ENCODE peak calls at places on chromosome 2, in nine cellular contexts. One of them, this sample, is unnamed. For H3K4me1 and H3K9me3, the result is how much of the 10 kb centered on the place peaks cover.

GRCh38 chr2:241558532-241559488 is at the start of gene BOK:
- DNase-seq in heart left ventricle: peak
- DNase-seq in left ventricle myocardium inferior: peak
- DNase-seq in transverse colon: peak
- DNase-seq in heart right ventricle: peak
- DNase-seq in upper lobe of right lung: peak
- DNase-seq in H1: peak
- DNase-seq in left lung: peak
- DNase-seq in adrenal gland: peak
- DNase-seq in this sample: peak

GRCh38 chr2:62570861-62571698 is 65.1 kb upstream of the TMEM17 start:
- DNase-seq in heart left ventricle: no peak
- DNase-seq in left ventricle myocardium inferior: peak
- DNase-seq in transverse colon: peak
- DNase-seq in heart right ventricle: no peak
- DNase-seq in upper lobe of right lung: peak
- DNase-seq in H1: no peak
- DNase-seq in left lung: peak
- DNase-seq in adrenal gland: peak
- DNase-seq in this sample: peak

GRCh38 chr2:121778736-121779487 is 23.5 kb downstream of the TSN start:
- DNase-seq in heart left ventricle: no peak
- DNase-seq in left ventricle myocardium inferior: no peak
- DNase-seq in transverse colon: no peak
- DNase-seq in heart right ventricle: no peak
- DNase-seq in upper lobe of right lung: no peak
- DNase-seq in H1: no peak
- DNase-seq in left lung: no peak
- DNase-seq in adrenal gland: no peak
- DNase-seq in this sample: no peak

GRCh38 chr2:235505210-235505741 is 11.4 kb downstream of the AGAP1 start:
- DNase-seq in heart left ventricle: peak
- DNase-seq in left ventricle myocardium inferior: no peak
- DNase-seq in transverse colon: peak
- DNase-seq in heart right ventricle: peak
- DNase-seq in upper lobe of right lung: no peak
- DNase-seq in H1: no peak
- DNase-seq in left lung: no peak
- DNase-seq in adrenal gland: no peak
- DNase-seq in this sample: peak

GRCh38 chr2:213145723-213146242 is 5.6 kb downstream of the IKZF2 start:
- DNase-seq in heart left ventricle: no peak
- DNase-seq in left ventricle myocardium inferior: no peak
- DNase-seq in transverse colon: no peak
- DNase-seq in heart right ventricle: no peak
- DNase-seq in upper lobe of right lung: no peak
- DNase-seq in H1: no peak
- DNase-seq in left lung: no peak
- DNase-seq in adrenal gland: no peak
- DNase-seq in this sample: no peak

GRCh38 chr2:232689152-232689910 is 7.8 kb upstream of the GIGYF2 start:
- DNase-seq in heart left ventricle: peak
- DNase-seq in left ventricle myocardium inferior: peak
- DNase-seq in transverse colon: peak
- DNase-seq in heart right ventricle: peak
- DNase-seq in upper lobe of right lung: peak
- DNase-seq in H1: no peak
- DNase-seq in left lung: no peak
- DNase-seq in adrenal gland: peak
- DNase-seq in this sample: peak

GRCh38 chr2:24515335-24515734 is 24.3 kb downstream of the NCOA1 start:
- DNase-seq in heart left ventricle: no peak
- DNase-seq in left ventricle myocardium inferior: no peak
- DNase-seq in transverse colon: no peak
- DNase-seq in heart right ventricle: no peak
- DNase-seq in upper lobe of right lung: no peak
- DNase-seq in H1: no peak
- DNase-seq in left lung: no peak
- DNase-seq in adrenal gland: peak
- DNase-seq in this sample: no peak

GRCh38 chr2:199662245-199662644 is 188.7 kb downstream of the FTCDNL1 start:
- DNase-seq in heart left ventricle: no peak
- DNase-seq in left ventricle myocardium inferior: no peak
- DNase-seq in transverse colon: no peak
- DNase-seq in heart right ventricle: no peak
- DNase-seq in upper lobe of right lung: no peak
- DNase-seq in H1: no peak
- DNase-seq in left lung: no peak
- DNase-seq in adrenal gland: no peak
- DNase-seq in this sample: no peak

GRCh38 chr2:5691659-5692529 is at the start of gene SOX11:
- DNase-seq in heart left ventricle: peak
- DNase-seq in left ventricle myocardium inferior: peak
- DNase-seq in transverse colon: peak
- DNase-seq in heart right ventricle: peak
- DNase-seq in upper lobe of right lung: no peak
- DNase-seq in H1: peak
- DNase-seq in left lung: no peak
- DNase-seq in adrenal gland: no peak
- DNase-seq in this sample: peak

GRCh38 chr2:128425216-128425615 is 106.5 kb upstream of the HS6ST1 start:
- DNase-seq in heart left ventricle: no peak
- DNase-seq in left ventricle myocardium inferior: no peak
- DNase-seq in transverse colon: peak
- DNase-seq in heart right ventricle: no peak
- DNase-seq in upper lobe of right lung: peak
- DNase-seq in H1: no peak
- DNase-seq in left lung: peak
- DNase-seq in adrenal gland: no peak
- DNase-seq in this sample: peak

GRCh38 chr2:99865818-99866676 is 276.3 kb downstream of the AFF3 start:
- DNase-seq in heart left ventricle: no peak
- DNase-seq in left ventricle myocardium inferior: no peak
- DNase-seq in transverse colon: no peak
- DNase-seq in heart right ventricle: no peak
- DNase-seq in upper lobe of right lung: no peak
- DNase-seq in H1: no peak
- DNase-seq in left lung: no peak
- DNase-seq in adrenal gland: no peak
- DNase-seq in this sample: no peak

GRCh38 chr2:48759682-48760081 is 4.2 kb upstream of the LHCGR start:
- DNase-seq in heart left ventricle: no peak
- DNase-seq in left ventricle myocardium inferior: no peak
- DNase-seq in transverse colon: no peak
- DNase-seq in heart right ventricle: no peak
- DNase-seq in upper lobe of right lung: no peak
- DNase-seq in H1: no peak
- DNase-seq in left lung: no peak
- DNase-seq in adrenal gland: no peak
- DNase-seq in this sample: no peak

DNA sequence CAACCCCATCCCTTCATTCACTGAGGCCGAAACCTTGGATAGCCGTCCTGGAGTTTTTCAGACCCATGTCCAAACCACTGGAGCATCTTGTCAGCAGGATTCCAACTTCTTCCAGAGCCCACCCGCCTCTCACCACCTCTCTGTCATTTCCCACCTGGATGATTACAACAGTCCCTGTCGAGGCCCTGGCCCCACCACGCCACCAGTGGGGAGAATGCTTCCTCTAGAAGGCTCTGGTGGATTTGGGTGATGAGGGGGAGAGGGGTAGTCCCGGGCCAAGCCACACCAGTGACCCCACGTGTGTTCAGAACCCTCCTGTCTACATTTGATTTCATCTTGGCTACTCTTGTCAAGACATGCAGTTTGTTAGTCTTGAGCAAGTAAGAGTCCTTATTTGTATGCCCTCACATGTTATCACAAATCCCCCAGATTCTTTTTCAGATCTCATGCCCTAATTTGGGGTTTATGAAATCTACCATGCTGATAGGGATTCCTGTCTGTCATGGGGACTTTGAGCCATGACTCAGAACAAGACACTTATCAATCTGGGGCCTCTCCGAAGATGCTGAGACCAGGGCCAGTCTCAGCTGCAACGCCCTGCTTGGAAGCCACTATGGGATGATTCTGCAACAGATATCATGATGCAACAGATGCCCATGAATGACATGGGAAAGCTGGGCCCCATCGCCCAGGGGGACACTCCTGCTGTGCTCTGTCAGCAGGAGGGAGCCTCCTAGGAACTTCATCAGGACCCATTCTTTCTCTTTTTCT is 186.1 kb downstream of the ZFP36L2 start:
- DNase-seq in heart left ventricle: no peak
- DNase-seq in left ventricle myocardium inferior: no peak
- DNase-seq in transverse colon: no peak
- DNase-seq in heart right ventricle: no peak
- DNase-seq in upper lobe of right lung: peak
- DNase-seq in H1: no peak
- DNase-seq in left lung: peak
- DNase-seq in adrenal gland: no peak
- DNase-seq in this sample: no peak
- H3K4me1 ChIP-seq in heart left ventricle: under half
- H3K4me1 ChIP-seq in left ventricle myocardium inferior: under half
- H3K4me1 ChIP-seq in transverse colon: under half
- H3K4me1 ChIP-seq in heart right ventricle: under half
- H3K4me1 ChIP-seq in upper lobe of right lung: under half
- H3K4me1 ChIP-seq in H1: under half
- H3K4me1 ChIP-seq in left lung: under half
- H3K4me1 ChIP-seq in adrenal gland: under half
- H3K4me1 ChIP-seq in this sample: under half

GRCh38 chr2:98494699-98495098 is 50.0 kb downstream of the INPP4A start:
- DNase-seq in heart left ventricle: no peak
- DNase-seq in left ventricle myocardium inferior: no peak
- DNase-seq in transverse colon: no peak
- DNase-seq in heart right ventricle: no peak
- DNase-seq in upper lobe of right lung: no peak
- DNase-seq in H1: no peak
- DNase-seq in left lung: no peak
- DNase-seq in adrenal gland: no peak
- DNase-seq in this sample: no peak
- H3K9me3 ChIP-seq in heart left ventricle: under half
- H3K9me3 ChIP-seq in left ventricle myocardium inferior: under half
- H3K9me3 ChIP-seq in transverse colon: under half
- H3K9me3 ChIP-seq in heart right ventricle: under half
- H3K9me3 ChIP-seq in upper lobe of right lung: under half
- H3K9me3 ChIP-seq in H1: under half
- H3K9me3 ChIP-seq in left lung: under half
- H3K9me3 ChIP-seq in adrenal gland: under half
- H3K9me3 ChIP-seq in this sample: under half

GRCh38 chr2:64610456-64610855 is 43.3 kb downstream of the SERTAD2 start:
- DNase-seq in heart left ventricle: no peak
- DNase-seq in left ventricle myocardium inferior: no peak
- DNase-seq in transverse colon: no peak
- DNase-seq in heart right ventricle: no peak
- DNase-seq in upper lobe of right lung: no peak
- DNase-seq in H1: no peak
- DNase-seq in left lung: no peak
- DNase-seq in adrenal gland: no peak
- DNase-seq in this sample: peak

GRCh38 chr2:64607381-64607780 is 46.3 kb downstream of the SERTAD2 start:
- DNase-seq in heart left ventricle: no peak
- DNase-seq in left ventricle myocardium inferior: no peak
- DNase-seq in transverse colon: no peak
- DNase-seq in heart right ventricle: no peak
- DNase-seq in upper lobe of right lung: no peak
- DNase-seq in H1: no peak
- DNase-seq in left lung: no peak
- DNase-seq in adrenal gland: no peak
- DNase-seq in this sample: no peak

GRCh38 chr2:64608867-64609228 is 44.9 kb downstream of the SERTAD2 start:
- DNase-seq in heart left ventricle: no peak
- DNase-seq in left ventricle myocardium inferior: peak
- DNase-seq in transverse colon: no peak
- DNase-seq in heart right ventricle: no peak
- DNase-seq in upper lobe of right lung: no peak
- DNase-seq in H1: no peak
- DNase-seq in left lung: no peak
- DNase-seq in adrenal gland: no peak
- DNase-seq in this sample: no peak

GRCh38 chr2:64606495-64607363 is 47.0 kb downstream of the SERTAD2 start:
- DNase-seq in heart left ventricle: peak
- DNase-seq in left ventricle myocardium inferior: peak
- DNase-seq in transverse colon: peak
- DNase-seq in heart right ventricle: peak
- DNase-seq in upper lobe of right lung: peak
- DNase-seq in H1: no peak
- DNase-seq in left lung: peak
- DNase-seq in adrenal gland: peak
- DNase-seq in this sample: peak

GRCh38 chr2:64609229-64609994 is 44.3 kb downstream of the SERTAD2 start:
- DNase-seq in heart left ventricle: peak
- DNase-seq in left ventricle myocardium inferior: peak
- DNase-seq in transverse colon: peak
- DNase-seq in heart right ventricle: peak
- DNase-seq in upper lobe of right lung: peak
- DNase-seq in H1: no peak
- DNase-seq in left lung: peak
- DNase-seq in adrenal gland: peak
- DNase-seq in this sample: peak
- TF ChIP-seq CTCF in heart left ventricle: peak
- TF ChIP-seq CTCF in left ventricle myocardium inferior: peak
- TF ChIP-seq CTCF in transverse colon: no peak
- TF ChIP-seq CTCF in heart right ventricle: peak
- TF ChIP-seq CTCF in upper lobe of right lung: no peak
- TF ChIP-seq CTCF in H1: peak
- TF ChIP-seq CTCF in left lung: peak
- TF ChIP-seq CTCF in adrenal gland: no peak
- TF ChIP-seq CTCF in this sample: peak

GRCh38 chr2:196217116-196217515 is 45.7 kb upstream of the STK17B start:
- DNase-seq in heart left ventricle: no peak
- DNase-seq in left ventricle myocardium inferior: no peak
- DNase-seq in transverse colon: no peak
- DNase-seq in heart right ventricle: no peak
- DNase-seq in upper lobe of right lung: no peak
- DNase-seq in H1: no peak
- DNase-seq in left lung: no peak
- DNase-seq in adrenal gland: no peak
- DNase-seq in this sample: no peak

GRCh38 chr2:196214156-196214555 is 42.8 kb upstream of the STK17B start:
- DNase-seq in heart left ventricle: no peak
- DNase-seq in left ventricle myocardium inferior: no peak
- DNase-seq in transverse colon: no peak
- DNase-seq in heart right ventricle: no peak
- DNase-seq in upper lobe of right lung: no peak
- DNase-seq in H1: no peak
- DNase-seq in left lung: no peak
- DNase-seq in adrenal gland: no peak
- DNase-seq in this sample: no peak

GRCh38 chr2:196219686-196220085 is 48.3 kb upstream of the STK17B start:
- DNase-seq in heart left ventricle: no peak
- DNase-seq in left ventricle myocardium inferior: no peak
- DNase-seq in transverse colon: no peak
- DNase-seq in heart right ventricle: no peak
- DNase-seq in upper lobe of right lung: no peak
- DNase-seq in H1: no peak
- DNase-seq in left lung: no peak
- DNase-seq in adrenal gland: no peak
- DNase-seq in this sample: no peak

GRCh38 chr2:196220671-196221070 is 49.3 kb upstream of the STK17B start:
- DNase-seq in heart left ventricle: no peak
- DNase-seq in left ventricle myocardium inferior: no peak
- DNase-seq in transverse colon: no peak
- DNase-seq in heart right ventricle: no peak
- DNase-seq in upper lobe of right lung: no peak
- DNase-seq in H1: no peak
- DNase-seq in left lung: no peak
- DNase-seq in adrenal gland: no peak
- DNase-seq in this sample: no peak

GRCh38 chr2:196218109-196218508 is 46.7 kb upstream of the STK17B start:
- DNase-seq in heart left ventricle: no peak
- DNase-seq in left ventricle myocardium inferior: no peak
- DNase-seq in transverse colon: no peak
- DNase-seq in heart right ventricle: no peak
- DNase-seq in upper lobe of right lung: no peak
- DNase-seq in H1: no peak
- DNase-seq in left lung: no peak
- DNase-seq in adrenal gland: no peak
- DNase-seq in this sample: no peak
- H3K4me1 ChIP-seq in heart left ventricle: under half
- H3K4me1 ChIP-seq in left ventricle myocardium inferior: under half
- H3K4me1 ChIP-seq in transverse colon: under half
- H3K4me1 ChIP-seq in heart right ventricle: under half
- H3K4me1 ChIP-seq in upper lobe of right lung: under half
- H3K4me1 ChIP-seq in H1: under half
- H3K4me1 ChIP-seq in left lung: under half
- H3K4me1 ChIP-seq in adrenal gland: under half
- H3K4me1 ChIP-seq in this sample: under half